ENCODE peak calls at places on chromosomes 7 and 10, in ten cellular contexts. I, E, V, B, O, L, P, S, D and T are unnamed samples.

GRCh38 chr10:23331567-23332290 is 12.9 kb downstream of the C10orf67 start:
- DNase-seq in S (no peak), P (no peak), O (no peak), B (no peak), I (peak; percentile 36), D (no peak), V (no peak), L (no peak), E (no peak), T (no peak)

GRCh38 chr7:111312966-111313365 is 222.0 kb downstream of the LRRN3 start:
- DNase-seq in P (no peak), L (no peak), O (no peak), D (no peak), B (no peak), E (no peak), S (peak; percentile 14), I (no peak), V (no peak), T (no peak)

GRCh38 chr7:132650498-132650897 is 74.2 kb upstream of the PLXNA4 start:
- DNase-seq in I (no peak), O (no peak), E (no peak), V (no peak), S (peak; percentile 72), L (no peak), D (no peak), P (no peak), B (no peak), T (no peak)

GRCh38 chr10:127293640-127294039 is 97.2 kb upstream of the INSYN2A start:
- DNase-seq in E (no peak), S (no peak), I (no peak), L (no peak), B (no peak), P (no peak), V (no peak), D (no peak), O (peak; percentile 7), T (no peak)

GRCh38 chr7:134302120-134302519 is 14.6 kb downstream of the SLC35B4 start:
- DNase-seq in O (no peak), V (no peak), L (no peak), E (no peak), S (no peak), I (no peak), P (no peak), B (no peak), D (no peak), T (no peak)

GRCh38 chr7:102991540-102992214 is 78.9 kb downstream of the LRRC17 start:
- DNase-seq in S (peak; percentile 97), L (no peak), D (no peak), P (no peak), I (peak; percentile 87), E (no peak), V (no peak), O (no peak), B (peak; percentile 1), T (no peak)

GRCh38 chr7:112497481-112497880 is 16.7 kb downstream of the LSMEM1 start:
- DNase-seq in I (no peak), P (no peak), E (no peak), B (no peak), O (no peak), L (no peak), D (no peak), V (no peak), S (no peak), T (no peak)

GRCh38 chr10:79498431-79498830 is 13.9 kb upstream of the EIF5AL1 start:
- DNase-seq in B (no peak), L (no peak), P (no peak), D (no peak), S (no peak), I (no peak), O (no peak), V (no peak), E (no peak), T (no peak)

GRCh38 chr7:12475362-12476063 is 71.8 kb upstream of the VWDE start:
- DNase-seq in P (no peak), I (no peak), B (no peak), O (no peak), S (peak; percentile 95), D (no peak), E (no peak), L (no peak), V (no peak), T (no peak)

GRCh38 chr7:934469-935320 is 19.8 kb downstream of the ADAP1 start:
- DNase-seq in L (no peak), P (peak; percentile 46), V (no peak), I (no peak), O (no peak), E (peak; percentile 54), B (no peak), S (no peak), D (no peak), T (no peak)

GRCh38 chr7:76220185-76221057 is 18.7 kb downstream of the SRRM3 start:
- DNase-seq in S (peak; percentile 18), B (peak; percentile 79), O (no peak), P (no peak), L (no peak), E (no peak), I (peak; percentile 73), V (no peak), D (no peak), T (no peak)

GRCh38 chr10:51300617-51301350 is 226.5 kb downstream of the PRKG1 start:
- DNase-seq in I (no peak), P (no peak), E (no peak), D (no peak), L (no peak), S (no peak), B (peak; percentile 7), V (no peak), O (no peak), T (no peak)

GRCh38 chr7:117158941-117159705 is 163.7 kb downstream of the WNT2 start:
- DNase-seq in P (no peak), D (no peak), V (no peak), B (no peak), S (no peak), O (no peak), E (no peak), L (no peak), I (no peak), T (no peak)

GRCh38 chr7:69211739-69212138 is 386.5 kb upstream of the AUTS2 start:
- DNase-seq in I (peak; percentile 36), S (no peak), O (no peak), P (no peak), D (no peak), L (no peak), E (no peak), V (no peak), B (no peak), T (no peak)

GRCh38 chr10:102120987-102121738 is 995 bp upstream of the LDB1 start:
- DNase-seq in E (peak; percentile 73), V (peak; percentile 49), B (peak; percentile 86), I (no peak), O (no peak), S (no peak), D (no peak), P (peak; percentile 75), L (no peak), T (peak; percentile 95)

GRCh38 chr10:29001801-29002200 is 287.1 kb upstream of the LYZL1 start:
- DNase-seq in P (no peak), L (no peak), V (no peak), I (no peak), D (no peak), E (no peak), B (no peak), S (no peak), O (no peak), T (no peak)

GRCh38 chr10:17387861-17388503 is 66.4 kb downstream of the ST8SIA6 start:
- DNase-seq in S (no peak), V (no peak), E (no peak), O (no peak), I (no peak), P (no peak), D (no peak), B (no peak), L (no peak), T (no peak)

GRCh38 chr10:45612741-45613140 is 59.8 kb downstream of the ZFAND4 start:
- DNase-seq in L (no peak), S (no peak), E (no peak), B (no peak), V (no peak), P (no peak), D (no peak), O (no peak), I (no peak), T (no peak)

GRCh38 chr10:71038234-71038633 is 149.9 kb upstream of the PCBD1 start:
- DNase-seq in O (no peak), L (no peak), I (no peak), E (no peak), B (no peak), S (no peak), V (no peak), D (no peak), P (no peak), T (no peak)

GRCh38 chr10:98396096-98397053 is 18.6 kb downstream of the PYROXD2 start:
- DNase-seq in V (no peak), S (no peak), D (no peak), P (no peak), E (no peak), O (no peak), B (no peak), I (no peak), L (no peak), T (no peak)

GRCh38 chr10:111874586-111874985 is 309.0 kb downstream of the GPAM start:
- DNase-seq in B (no peak), L (no peak), I (no peak), E (no peak), D (no peak), S (no peak), O (no peak), P (no peak), V (no peak), T (no peak)